ENCODE peak calls at places on chromosome 9, in four cellular contexts. L is GM12878, V is K562, A is HepG2. O is an unnamed sample.
A peak's percentile ranks its signal among the peaks of the same experiment; 100 is the strongest.

GRCh38 chr9:105500108-105500766 is 52.4 kb downstream of the FSD1L start:
- DNase-seq in V (no peak), L (peak; percentile 62), A (no peak), O (no peak)

GRCh38 chr9:10411272-10411671 is 201.5 kb downstream of the PTPRD start:
- DNase-seq in L (no peak), V (no peak), A (no peak), O (no peak)

GRCh38 chr9:72509053-72509452 is 12.4 kb upstream of the TMC1 start:
- DNase-seq in V (no peak), A (no peak), L (no peak), O (no peak)

GRCh38 chr9:22037954-22038690 is 29.0 kb upstream of the CDKN2B start:
- DNase-seq in A (no peak), V (no peak), L (no peak), O (no peak)

GRCh38 chr9:125854553-125855275 is 107.5 kb downstream of the PBX3 start:
- DNase-seq in L (no peak), A (no peak), V (no peak), O (no peak)

GRCh38 chr9:81174023-81174422 is 515.3 kb downstream of the TLE1 start:
- DNase-seq in A (peak; percentile 7), V (no peak), L (no peak), O (no peak)

GRCh38 chr9:35962126-35962906 is 4.4 kb upstream of the OR2S2 start:
- DNase-seq in A (no peak), L (no peak), V (no peak), O (peak; percentile 29)

GRCh38 chr9:87702921-87703320 is 23.0 kb upstream of the CTSL start:
- DNase-seq in A (no peak), V (no peak), L (no peak), O (no peak)

GRCh38 chr9:34554211-34555001 is 31.6 kb upstream of the ENHO start:
- DNase-seq in A (no peak), V (no peak), L (no peak), O (no peak)

GRCh38 chr9:581673-582497 is 259.6 kb upstream of the DMRT1 start:
- DNase-seq in A (peak; percentile 41), V (peak; percentile 7), L (no peak), O (peak; percentile 51)

GRCh38 chr9:98637381-98637780 is 71.4 kb downstream of the GABBR2 start:
- DNase-seq in A (no peak), L (no peak), V (no peak), O (no peak)

GRCh38 chr9:128245293-128246151 is 30.3 kb downstream of the GOLGA2 start:
- DNase-seq in L (no peak), A (peak; percentile 72), V (no peak), O (no peak)

GRCh38 chr9:68800836-68801235 is 95.8 kb downstream of the PIP5K1B start:
- DNase-seq in L (no peak), V (no peak), A (no peak), O (no peak)

GRCh38 chr9:68804911-68805889 is 100.2 kb downstream of the PIP5K1B start:
- DNase-seq in V (peak; percentile 27), A (no peak), L (no peak), O (no peak)

GRCh38 chr9:68798408-68798807 is 93.4 kb downstream of the PIP5K1B start:
- DNase-seq in A (no peak), V (no peak), L (no peak), O (no peak)

GRCh38 chr9:68805890-68806517 is 101.0 kb downstream of the PIP5K1B start:
- DNase-seq in L (no peak), A (no peak), V (no peak), O (no peak)

DNA sequence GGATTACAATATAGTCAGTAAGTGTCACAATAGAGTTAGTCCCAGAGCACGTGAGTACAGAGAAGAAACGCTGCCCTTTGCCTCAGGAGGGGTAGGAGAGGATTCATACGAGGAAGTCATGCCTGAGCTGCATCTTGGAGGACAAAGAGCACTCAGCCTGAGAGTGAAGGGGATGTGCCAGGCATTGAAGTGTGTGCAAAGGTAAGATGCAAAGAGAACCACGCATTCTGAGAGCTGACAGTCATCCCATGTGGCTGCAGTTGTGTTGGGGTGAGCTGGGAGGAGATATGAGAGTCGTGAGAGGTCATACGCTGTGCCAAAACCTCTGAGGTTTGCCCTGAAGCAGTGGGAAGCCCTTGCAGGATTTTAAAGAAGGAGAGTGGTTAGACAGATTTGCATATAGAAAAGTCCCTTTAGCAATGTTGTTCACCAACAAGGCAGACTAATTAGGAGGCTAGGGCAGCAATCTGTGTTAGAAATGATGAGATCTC is 97.5 kb downstream of the PIP5K1B start:
- DNase-seq in V (no peak), L (peak; percentile 91), A (no peak), O (no peak)
- TF ChIP-seq TCF7 in V (no peak), L (no peak), A (no peak), O (no peak)

GRCh38 chr9:107274953-107275422 is 8.1 kb upstream of the RAD23B start:
- DNase-seq in A (peak; percentile 57), V (no peak), L (no peak), O (no peak)
- TF ChIP-seq CBFB in A (no peak), V (no peak), L (no peak), O (no peak)

DNA sequence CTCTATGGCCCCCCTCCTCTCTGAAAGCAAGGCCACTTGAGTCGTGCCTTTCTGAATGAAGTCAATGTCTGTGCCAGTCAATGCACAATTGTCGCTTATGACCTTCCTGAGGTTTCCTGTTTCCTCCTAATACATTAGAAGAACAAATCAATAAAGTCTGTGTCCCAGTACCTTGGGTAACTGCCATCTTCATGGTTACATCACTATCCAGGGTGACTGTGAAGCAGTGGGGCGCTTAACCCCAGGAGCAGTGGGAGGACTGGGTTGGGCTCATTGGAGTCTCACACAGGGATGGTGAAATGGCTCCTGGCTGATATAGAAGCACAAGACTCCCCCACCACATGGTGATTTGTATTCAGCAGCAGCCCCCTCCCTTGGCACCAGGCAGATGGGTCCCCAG is 262.0 kb upstream of the ZNF462 start:
- DNase-seq in A (no peak), V (no peak), L (no peak), O (no peak)
- TF ChIP-seq ATF2 in A (no peak), V (no peak), L (no peak), O (no peak)

GRCh38 chr9:113511856-113512761 is 48.6 kb downstream of the RGS3 start:
- DNase-seq in A (no peak), L (peak; percentile 81), V (no peak), O (no peak)
- TF ChIP-seq TCF7 in A (no peak), L (peak; percentile 37), V (no peak), O (no peak)

GRCh38 chr9:132978451-132979087 is at the start of gene GFI1B:
- DNase-seq in V (peak; percentile 54), A (no peak), L (no peak), O (peak; percentile 57)
- TF ChIP-seq CBFB in V (no peak), A (no peak), L (no peak), O (no peak)